ENCODE peak calls at places on chromosomes 13 and 19, in eight cellular contexts. N, K, J, C, I, U, O and D are unnamed samples. For H3K36me3, the result is how much of the 10 kb centered on the place peaks cover.

GRCh38 chr13:109651854-109652253 is 134.5 kb downstream of the IRS2 start:
- DNase-seq in N (no peak), K (no peak), J (no peak), C (no peak), I (no peak), U (no peak), O (no peak), D (no peak)

GRCh38 chr19:13315495-13315894 is 165.3 kb downstream of the IER2 start:
- DNase-seq in N (no peak), K (no peak), J (no peak), C (no peak), I (no peak), U (no peak), O (no peak), D (no peak)

GRCh38 chr19:50361290-50362029 is 4.0 kb downstream of the NAPSA start:
- DNase-seq in N (no peak), K (no peak), J (no peak), C (no peak), I (no peak), U (peak), O (no peak), D (no peak)

GRCh38 chr19:23283925-23284324 is 33.7 kb upstream of the ZNF724 start:
- DNase-seq in N (peak), K (peak), J (peak), C (peak), I (peak), U (peak), O (no peak), D (no peak)

GRCh38 chr19:16112778-16113177 is 1.1 kb downstream of the RAB8A start:
- DNase-seq in N (no peak), K (no peak), J (peak), C (no peak), I (no peak), U (peak), O (peak), D (no peak)

GRCh38 chr13:52644108-52644507 is 1.9 kb downstream of the HNRNPA1L2 start:
- DNase-seq in N (no peak), K (no peak), J (no peak), C (no peak), I (peak), U (no peak), O (no peak), D (no peak)

GRCh38 chr19:34428549-34429285 is 536 bp downstream of the UBA2 start:
- DNase-seq in N (peak), K (peak), J (peak), C (peak), I (peak), U (peak), O (no peak), D (no peak)

GRCh38 chr13:79392882-79393563 is 13.0 kb downstream of the RBM26 start:
- DNase-seq in N (no peak), K (no peak), J (no peak), C (no peak), I (peak), U (no peak), O (no peak), D (no peak)

GRCh38 chr13:41231786-41232185 is 31.6 kb downstream of the MTRF1 start:
- DNase-seq in N (peak), K (no peak), J (peak), C (peak), I (no peak), U (no peak), O (peak), D (no peak)

GRCh38 chr19:35903550-35904179 is 1.3 kb downstream of the HCST start:
- DNase-seq in N (peak), K (peak), J (peak), C (peak), I (peak), U (peak), O (peak), D (no peak)

GRCh38 chr13:97211357-97211756 is 10.8 kb upstream of the MBNL2 start:
- DNase-seq in N (no peak), K (no peak), J (no peak), C (no peak), I (no peak), U (no peak), O (no peak), D (no peak)

GRCh38 chr13:97205971-97206370 is 16.2 kb upstream of the MBNL2 start:
- DNase-seq in N (no peak), K (no peak), J (no peak), C (no peak), I (peak), U (no peak), O (no peak), D (no peak)

GRCh38 chr13:97200081-97200942 is 21.8 kb upstream of the MBNL2 start:
- DNase-seq in N (no peak), K (no peak), J (no peak), C (no peak), I (no peak), U (no peak), O (no peak), D (no peak)

GRCh38 chr13:97202761-97203160 is 19.4 kb upstream of the MBNL2 start:
- DNase-seq in N (no peak), K (no peak), J (no peak), C (no peak), I (no peak), U (no peak), O (no peak), D (no peak)

DNA sequence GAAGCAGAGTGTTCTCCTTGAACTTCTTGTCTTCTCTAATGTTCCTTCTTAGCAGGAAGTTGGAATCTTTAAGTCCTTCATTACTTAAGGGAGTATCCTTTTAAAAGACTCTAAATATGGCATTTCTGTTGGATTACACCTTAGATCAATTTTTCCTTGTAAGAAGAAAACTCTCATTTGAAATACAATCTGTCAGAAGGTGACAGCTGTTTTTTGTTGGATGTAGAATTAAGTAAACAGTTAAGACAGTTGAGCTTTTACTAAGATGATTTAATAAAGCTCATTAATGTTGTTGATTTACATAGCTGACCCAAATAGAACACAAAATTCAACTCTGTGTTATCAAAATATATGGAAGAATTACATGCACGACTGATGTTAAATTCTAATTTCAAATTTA is 16.7 kb upstream of the MBNL2 start:
- DNase-seq in N (no peak), K (no peak), J (no peak), C (no peak), I (no peak), U (no peak), O (no peak), D (no peak)
- TF ChIP-seq CTCF in N (no peak), K (no peak), J (no peak), C (no peak), I (no peak), U (no peak), O (no peak), D (no peak)

GRCh38 chr13:94966380-94966779 is 254.0 kb upstream of the SOX21 start:
- DNase-seq in N (no peak), K (no peak), J (no peak), C (no peak), I (no peak), U (no peak), O (no peak), D (no peak)

GRCh38 chr13:94967183-94968039 is 255.1 kb upstream of the SOX21 start:
- DNase-seq in N (peak), K (no peak), J (peak), C (no peak), I (peak), U (no peak), O (peak), D (no peak)

GRCh38 chr13:94972262-94972661 is 259.9 kb upstream of the SOX21 start:
- DNase-seq in N (no peak), K (no peak), J (no peak), C (no peak), I (no peak), U (no peak), O (no peak), D (no peak)

GRCh38 chr13:94968757-94969086 is 256.4 kb upstream of the SOX21 start:
- DNase-seq in N (no peak), K (no peak), J (no peak), C (no peak), I (no peak), U (no peak), O (no peak), D (no peak)

GRCh38 chr13:94968040-94968756 is 255.9 kb upstream of the SOX21 start:
- DNase-seq in N (no peak), K (peak), J (peak), C (no peak), I (no peak), U (no peak), O (peak), D (no peak)
- H3K4me3 ChIP-seq in N (peak), K (peak), J (peak), C (peak), I (peak), U (no peak), O (peak), D (peak)

DNA sequence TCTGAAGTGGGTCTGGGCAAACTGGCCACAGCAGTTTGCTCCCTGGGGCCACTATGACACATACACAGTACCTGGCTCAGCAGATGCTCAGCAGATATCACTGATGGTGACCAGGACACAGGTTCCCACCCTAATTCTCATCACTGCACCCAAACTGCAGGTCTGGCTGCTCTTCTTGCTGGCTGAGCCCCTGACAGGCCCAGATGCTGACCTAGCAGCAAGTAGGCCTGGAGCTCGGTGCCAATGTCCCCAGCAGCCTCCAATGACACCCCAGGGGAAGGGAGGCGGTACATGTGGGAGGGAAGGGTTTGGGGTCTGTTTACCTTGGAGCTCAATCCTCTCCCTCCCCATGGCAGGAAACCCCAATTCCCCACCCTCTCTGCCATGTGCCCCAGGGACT is 5.1 kb downstream of the UBE2S start:
- DNase-seq in N (no peak), K (no peak), J (no peak), C (no peak), I (no peak), U (no peak), O (no peak), D (no peak)
- H3K36me3 ChIP-seq in N (half or more), K (under half), J (under half), C (under half), I (half or more), U (half or more), O (under half), D (under half)

GRCh38 chr13:28805193-28805819 is 14.8 kb upstream of the MTUS2 start:
- DNase-seq in N (no peak), K (peak), J (peak), C (peak), I (peak), U (peak), O (no peak), D (no peak)
- TF ChIP-seq CTCF in N (no peak), K (peak), J (peak), C (peak), I (peak), U (peak), O (no peak), D (peak)